ENCODE peak calls at places on chromosome 20, in five cellular contexts. M, W, Y, C and A are unnamed samples.

GRCh38 chr20:37946946-37947345 is 44.0 kb downstream of the VSTM2L start:
- DNase-seq in M (no peak), W (no peak), Y (no peak), C (no peak), A (no peak)

GRCh38 chr20:36117638-36118037 is 36.9 kb upstream of the EPB41L1 start:
- DNase-seq in M (no peak), W (no peak), Y (no peak), C (no peak), A (no peak)

GRCh38 chr20:61310954-61311353 is 58.9 kb downstream of the CDH4 start:
- DNase-seq in M (no peak), W (no peak), Y (no peak), C (no peak), A (no peak)

GRCh38 chr20:21712443-21713059 is 7.1 kb downstream of the PAX1 start:
- DNase-seq in M (no peak), W (peak), Y (no peak), C (no peak), A (no peak)

GRCh38 chr20:59808729-59809381 is 124.6 kb downstream of the SYCP2 start:
- DNase-seq in M (no peak), W (no peak), Y (no peak), C (no peak), A (no peak)

GRCh38 chr20:19940945-19941590 is 76.1 kb upstream of the NAA20 start:
- DNase-seq in M (no peak), W (no peak), Y (no peak), C (no peak), A (no peak)

GRCh38 chr20:36311141-36311853 is 5.2 kb downstream of the DLGAP4 start:
- DNase-seq in M (no peak), W (no peak), Y (no peak), C (no peak), A (no peak)

GRCh38 chr20:51334609-51335008 is 207.9 kb downstream of the NFATC2 start:
- DNase-seq in M (no peak), W (no peak), Y (no peak), C (no peak), A (no peak)

GRCh38 chr20:61662226-61662945 is 403.3 kb downstream of the TAF4 start:
- DNase-seq in M (no peak), W (peak), Y (peak), C (no peak), A (no peak)

GRCh38 chr20:39825950-39826349 is 863.1 kb downstream of the MAFB start:
- DNase-seq in M (no peak), W (no peak), Y (no peak), C (no peak), A (no peak)

GRCh38 chr20:10558635-10559187 is 115.1 kb downstream of the JAG1 start:
- DNase-seq in M (no peak), W (no peak), Y (no peak), C (peak), A (no peak)

GRCh38 chr20:58128635-58129625 is 99.5 kb downstream of the ANKRD60 start:
- DNase-seq in M (no peak), W (no peak), Y (no peak), C (no peak), A (no peak)

GRCh38 chr20:36480456-36481048 is 60.8 kb upstream of the MYL9 start:
- DNase-seq in M (no peak), W (no peak), Y (no peak), C (no peak), A (no peak)

GRCh38 chr20:50333856-50334255 is 143.2 kb downstream of the CEBPB start:
- DNase-seq in M (no peak), W (no peak), Y (no peak), C (peak), A (no peak)

GRCh38 chr20:17658648-17658993 is 23.4 kb downstream of the RRBP1 start:
- DNase-seq in M (no peak), W (no peak), Y (no peak), C (no peak), A (no peak)

GRCh38 chr20:53949319-53949839 is 121.0 kb downstream of the BCAS1 start:
- DNase-seq in M (peak), W (no peak), Y (no peak), C (peak), A (no peak)

GRCh38 chr20:8131598-8132014 is 460 bp upstream of the PLCB1 start:
- DNase-seq in M (no peak), W (no peak), Y (no peak), C (no peak), A (no peak)

GRCh38 chr20:43914286-43914685 is 366 bp upstream of the TOX2 start:
- DNase-seq in M (no peak), W (no peak), Y (peak), C (no peak), A (no peak)

GRCh38 chr20:62924567-62925419 is 1.5 kb downstream of the DIDO1 start:
- DNase-seq in M (no peak), W (no peak), Y (no peak), C (no peak), A (no peak)

GRCh38 chr20:50111120-50111828 is 1.7 kb downstream of the UBE2V1 start:
- DNase-seq in M (no peak), W (no peak), Y (no peak), C (no peak), A (no peak)

GRCh38 chr20:19433371-19434316 is 221.2 kb downstream of the SLC24A3 start:
- DNase-seq in M (no peak), W (no peak), Y (no peak), C (peak), A (no peak)

GRCh38 chr20:33372993-33373441 is 28.3 kb downstream of the CDK5RAP1 start:
- DNase-seq in M (no peak), W (no peak), Y (no peak), C (no peak), A (no peak)

GRCh38 chr20:34389206-34389953 is 26.3 kb downstream of the ITCH start:
- DNase-seq in M (no peak), W (no peak), Y (no peak), C (no peak), A (no peak)

GRCh38 chr20:36063916-36064660 is 90.5 kb upstream of the EPB41L1 start:
- DNase-seq in M (no peak), W (no peak), Y (no peak), C (no peak), A (no peak)

GRCh38 chr20:3843490-3843889 is 3.1 kb upstream of the MAVS start:
- DNase-seq in M (no peak), W (no peak), Y (no peak), C (no peak), A (no peak)

DNA sequence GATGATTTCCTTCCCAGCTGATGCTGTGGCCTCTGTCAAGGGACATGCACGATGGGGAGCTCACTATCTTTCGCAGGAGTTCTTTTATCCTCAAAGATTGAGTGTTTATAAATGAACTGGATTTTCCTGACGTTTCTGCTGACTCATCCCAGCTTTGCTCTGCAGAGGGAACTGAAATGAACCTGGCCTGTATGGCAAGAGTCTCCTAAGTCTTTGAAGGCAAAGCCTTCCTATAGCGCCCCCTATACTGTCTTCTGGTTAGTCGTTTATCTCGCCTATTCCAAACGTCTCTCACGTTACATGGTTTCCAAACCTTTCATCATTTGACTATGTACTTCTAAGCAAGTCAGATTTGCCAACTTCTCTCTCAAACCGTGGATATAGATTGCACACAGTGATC is 565.3 kb downstream of the KIF16B start:
- DNase-seq in M (no peak), W (peak), Y (no peak), C (no peak), A (no peak)
- TF ChIP-seq CTCF in M (no peak), W (peak), Y (peak), C (no peak), A (no peak)

GRCh38 chr20:56175884-56176283 is 72.6 kb upstream of the MC3R start:
- DNase-seq in M (no peak), W (no peak), Y (no peak), C (no peak), A (no peak)

GRCh38 chr20:56174416-56174815 is 74.1 kb upstream of the MC3R start:
- DNase-seq in M (no peak), W (no peak), Y (no peak), C (no peak), A (no peak)

GRCh38 chr20:56166781-56167465 is 81.6 kb upstream of the MC3R start:
- DNase-seq in M (no peak), W (no peak), Y (no peak), C (no peak), A (no peak)

GRCh38 chr20:56171087-56172012 is 77.2 kb upstream of the MC3R start:
- DNase-seq in M (no peak), W (no peak), Y (no peak), C (no peak), A (no peak)
- TF ChIP-seq CTCF in M (peak), W (no peak), Y (no peak), C (no peak), A (no peak)

DNA sequence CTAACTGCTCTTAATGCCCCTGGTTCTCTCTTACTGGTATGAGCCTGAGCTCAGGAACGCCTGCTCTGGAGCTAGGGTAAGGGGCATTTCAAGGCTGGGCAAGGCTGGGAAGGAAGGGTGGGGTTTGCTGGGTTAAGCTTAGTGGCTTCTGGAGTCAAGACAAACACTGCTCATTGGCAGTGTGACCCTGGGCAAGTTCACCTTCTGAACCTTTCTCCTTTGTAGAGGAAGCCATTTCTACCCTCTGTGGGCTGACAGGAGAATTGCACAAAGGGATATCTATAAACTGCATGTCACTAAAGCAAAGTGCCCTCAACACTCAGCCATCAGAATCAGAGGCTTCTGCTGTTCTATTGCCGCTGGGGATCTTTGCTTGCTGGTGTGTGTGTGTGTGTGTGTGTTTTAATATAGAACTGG is 20.3 kb upstream of the LRRN4 start:
- DNase-seq in M (no peak), W (peak), Y (no peak), C (no peak), A (peak)
- TF ChIP-seq CTCF in M (peak), W (no peak), Y (peak), C (peak), A (peak)

GRCh38 chr20:16241911-16242310 is 331.3 kb downstream of the KIF16B start:
- DNase-seq in M (no peak), W (no peak), Y (no peak), C (no peak), A (no peak)
- TF ChIP-seq CTCF in M (no peak), W (no peak), Y (no peak), C (no peak), A (no peak)

DNA sequence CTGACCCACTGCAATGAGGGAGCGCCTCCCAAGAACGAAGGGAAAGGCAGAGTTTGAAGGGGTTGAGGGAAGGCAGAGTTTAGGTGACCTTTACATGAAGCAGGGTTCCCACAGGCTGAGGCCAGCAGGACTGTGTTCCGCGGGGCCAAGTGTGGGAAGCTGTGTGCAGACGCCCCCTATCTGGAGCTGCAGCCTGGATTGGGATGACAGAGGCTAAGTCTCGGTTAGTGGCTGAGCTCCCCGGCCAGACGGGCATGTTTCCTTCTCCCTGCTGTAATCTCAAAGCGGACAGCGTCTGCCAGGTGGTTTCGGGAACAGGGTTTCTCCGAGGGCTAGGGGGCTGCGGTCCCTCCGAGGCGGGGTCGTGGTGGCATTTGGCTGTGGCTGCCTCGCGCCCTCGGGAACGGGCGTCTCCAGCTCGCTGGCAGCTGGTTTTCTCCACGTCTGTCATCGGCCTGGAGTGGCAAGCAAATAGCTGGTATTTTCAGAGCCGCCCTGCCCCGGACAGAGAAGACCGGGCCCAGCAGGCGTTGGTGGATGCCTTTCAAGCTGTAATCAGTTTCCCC is 702 bp upstream of the PYGB start:
- DNase-seq in M (peak), W (peak), Y (peak), C (no peak), A (peak)
- TF ChIP-seq CTCF in M (peak), W (peak), Y (no peak), C (peak), A (no peak)

DNA sequence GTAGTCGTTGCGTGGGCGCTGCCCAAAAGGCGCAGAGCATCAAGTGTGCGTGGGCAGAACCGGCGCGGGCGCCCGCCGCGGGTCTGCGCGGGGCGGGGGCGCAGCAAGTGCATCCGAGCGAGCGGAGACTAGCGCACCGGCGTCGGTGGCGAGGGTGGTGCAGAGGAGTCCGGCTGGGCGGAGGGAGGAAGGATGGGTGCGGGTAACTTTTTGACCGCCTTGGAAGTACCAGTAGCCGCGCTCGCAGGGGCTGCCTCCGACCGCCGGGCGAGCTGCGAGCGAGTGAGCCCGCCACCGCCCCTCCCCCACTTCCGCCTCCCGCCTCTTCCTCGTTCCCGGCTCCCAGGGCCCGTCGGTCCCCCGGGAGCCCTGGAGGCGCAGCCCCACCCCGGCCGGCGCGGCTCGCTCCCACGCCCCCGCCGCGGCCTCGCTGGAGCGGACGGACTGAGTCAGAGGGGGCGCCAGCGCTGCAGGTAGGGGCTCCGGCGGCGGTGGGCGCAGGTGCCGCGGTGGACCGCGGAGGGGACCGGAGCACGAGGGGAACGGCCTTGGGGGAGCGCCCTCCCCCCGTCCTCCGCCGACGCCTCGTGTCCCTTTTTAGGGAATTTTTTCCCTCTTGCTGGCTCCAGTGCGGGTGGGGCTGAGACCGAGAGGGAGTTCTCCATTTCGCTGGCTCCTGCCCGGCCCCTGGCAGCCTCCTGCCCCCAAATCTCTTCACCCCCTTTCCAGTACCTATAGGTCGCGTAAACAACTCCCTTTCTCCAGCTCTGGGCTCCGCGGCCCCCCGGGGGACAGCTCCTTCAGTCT is 1.6 kb upstream of the DBNDD2 start:
- DNase-seq in M (peak), W (peak), Y (peak), C (no peak), A (peak)
- TF ChIP-seq CTCF in M (no peak), W (no peak), Y (no peak), C (no peak), A (no peak)